ENCODE peak calls at places on chromosomes 5 and 9, in nine cellular contexts. Y is stimulated activated CD8-positive, alpha-beta memory T cell treated with anti-CD3 and anti-CD28 coated beads, Interleukin-4, amount 100 ng/mL, for 4 hours; L is memory B cell; B is amniotic stem cell; W is cardiac muscle cell; C is tibial artery; N is germinal center; A is HFFc6; V is GM03348. R is an unnamed sample.

GRCh38 chr5:39461007-39461682 is 36.4 kb upstream of the DAB2 start:
- DNase-seq in C (peak; percentile 52), L (peak; percentile 41), Y (no peak), B (no peak), N (no peak), A (no peak), V (no peak), W (no peak), R (peak; percentile 23)

GRCh38 chr9:14098102-14098501 is 215.8 kb downstream of the NFIB start:
- DNase-seq in B (no peak), Y (no peak), N (no peak), A (no peak), L (no peak), C (no peak), V (no peak), W (no peak), R (no peak)

GRCh38 chr5:90345684-90346083 is 63.9 kb downstream of the CETN3 start:
- DNase-seq in C (no peak), W (no peak), N (no peak), V (no peak), B (no peak), Y (no peak), A (no peak), L (no peak), R (no peak)

GRCh38 chr5:5767286-5767928 is 344.9 kb downstream of the ICE1 start:
- DNase-seq in N (no peak), V (no peak), A (no peak), B (no peak), C (no peak), L (no peak), Y (no peak), W (peak; percentile 7), R (no peak)

GRCh38 chr5:3126639-3127038 is 375.2 kb upstream of the IRX2 start:
- DNase-seq in C (no peak), A (no peak), W (no peak), N (no peak), V (no peak), L (no peak), Y (no peak), B (no peak), R (no peak)

GRCh38 chr9:131546336-131547084 is 1.2 kb downstream of the PRRT1B start:
- DNase-seq in N (no peak), C (no peak), L (no peak), Y (no peak), B (no peak), V (peak; percentile 56), W (peak; percentile 24), A (no peak), R (no peak)

GRCh38 chr9:17134843-17135577 is at the start of gene CNTLN:
- DNase-seq in N (peak; percentile 82), C (peak; percentile 94), W (peak; percentile 90), L (peak; percentile 1), Y (peak; percentile 13), V (peak; percentile 97), A (peak; percentile 85), B (peak; percentile 36), R (peak; percentile 64)

GRCh38 chr9:82726404-82727276 is 336.3 kb downstream of the RASEF start:
- DNase-seq in W (no peak), N (no peak), V (no peak), B (no peak), A (no peak), C (no peak), L (no peak), Y (no peak), R (no peak)

GRCh38 chr5:55997742-55998351 is 3.1 kb upstream of the IL6ST start:
- DNase-seq in W (no peak), C (no peak), B (no peak), A (peak; percentile 60), Y (no peak), L (no peak), N (no peak), V (no peak), R (no peak)

GRCh38 chr5:116575635-116576042 is 1.0 kb upstream of the SEMA6A start:
- DNase-seq in B (no peak), Y (no peak), V (peak; percentile 8), N (no peak), C (peak; percentile 23), L (no peak), A (no peak), W (peak; percentile 63), R (no peak)